ENCODE peak calls at places on chromosomes 3 and 15, in seven cellular contexts. One of them, this sample, is unnamed.

GRCh38 chr3:4571690-4572334 is 78.7 kb downstream of the ITPR1 start:
- DNase-seq in H1: no peak
- DNase-seq in body of pancreas: no peak
- DNase-seq in right atrium auricular region: no peak
- DNase-seq in BE2C: no peak
- DNase-seq in esophagus muscularis mucosa: no peak
- DNase-seq in DND-41: no peak
- DNase-seq in this sample: peak

GRCh38 chr3:69866988-69867720 is 127.9 kb downstream of the MITF start:
- DNase-seq in right atrium auricular region: no peak
- DNase-seq in H1: no peak
- DNase-seq in esophagus muscularis mucosa: no peak
- DNase-seq in body of pancreas: no peak
- DNase-seq in BE2C: no peak
- DNase-seq in DND-41: no peak
- DNase-seq in this sample: no peak

GRCh38 chr3:130517541-130517940 is 564 bp downstream of the COL6A6 start:
- DNase-seq in esophagus muscularis mucosa: no peak
- DNase-seq in right atrium auricular region: no peak
- DNase-seq in H1: no peak
- DNase-seq in body of pancreas: no peak
- DNase-seq in BE2C: no peak
- DNase-seq in DND-41: no peak
- DNase-seq in this sample: no peak

GRCh38 chr3:115975353-115975752 is 352.0 kb downstream of the GAP43 start:
- DNase-seq in BE2C: no peak
- DNase-seq in right atrium auricular region: no peak
- DNase-seq in DND-41: no peak
- DNase-seq in esophagus muscularis mucosa: no peak
- DNase-seq in body of pancreas: no peak
- DNase-seq in H1: no peak
- DNase-seq in this sample: no peak

GRCh38 chr3:94024385-94024784 is 4.0 kb downstream of the STX19 start:
- DNase-seq in DND-41: no peak
- DNase-seq in body of pancreas: no peak
- DNase-seq in esophagus muscularis mucosa: no peak
- DNase-seq in BE2C: no peak
- DNase-seq in H1: no peak
- DNase-seq in right atrium auricular region: no peak
- DNase-seq in this sample: no peak

GRCh38 chr15:101442272-101442671 is 47.2 kb downstream of the PCSK6 start:
- DNase-seq in DND-41: no peak
- DNase-seq in H1: peak
- DNase-seq in BE2C: no peak
- DNase-seq in body of pancreas: no peak
- DNase-seq in right atrium auricular region: peak
- DNase-seq in esophagus muscularis mucosa: no peak
- DNase-seq in this sample: no peak

GRCh38 chr3:117393801-117394200 is 684.2 kb downstream of the TUSC7 start:
- DNase-seq in DND-41: no peak
- DNase-seq in esophagus muscularis mucosa: no peak
- DNase-seq in BE2C: no peak
- DNase-seq in H1: no peak
- DNase-seq in body of pancreas: no peak
- DNase-seq in right atrium auricular region: no peak
- DNase-seq in this sample: no peak

GRCh38 chr15:58606577-58607080 is 142.9 kb downstream of the ADAM10 start:
- DNase-seq in right atrium auricular region: no peak
- DNase-seq in BE2C: no peak
- DNase-seq in DND-41: no peak
- DNase-seq in H1: no peak
- DNase-seq in esophagus muscularis mucosa: no peak
- DNase-seq in body of pancreas: no peak
- DNase-seq in this sample: no peak

DNA sequence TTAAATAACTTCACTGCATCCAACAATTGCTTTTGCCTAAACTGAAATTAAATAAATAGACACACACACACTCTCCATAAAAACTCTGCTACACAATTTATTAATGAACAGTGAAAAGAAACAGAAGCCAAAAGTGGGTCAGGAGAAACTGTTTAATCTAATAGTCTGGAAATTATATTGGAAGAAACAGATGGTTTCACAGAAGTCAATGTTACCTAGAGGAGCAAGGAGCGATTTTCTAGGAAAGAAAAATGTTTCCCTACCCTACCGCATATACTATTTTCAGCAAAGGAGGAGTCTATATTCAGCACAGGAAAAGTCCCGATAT is 32.0 kb downstream of the RFTN1 start:
- DNase-seq in BE2C: no peak
- DNase-seq in esophagus muscularis mucosa: no peak
- DNase-seq in body of pancreas: no peak
- DNase-seq in H1: no peak
- DNase-seq in DND-41: no peak
- DNase-seq in right atrium auricular region: no peak
- DNase-seq in this sample: no peak
- H3K4me3 ChIP-seq in BE2C: no peak
- H3K4me3 ChIP-seq in esophagus muscularis mucosa: no peak
- H3K4me3 ChIP-seq in body of pancreas: no peak
- H3K4me3 ChIP-seq in H1: no peak
- H3K4me3 ChIP-seq in DND-41: no peak
- H3K4me3 ChIP-seq in right atrium auricular region: no peak
- H3K4me3 ChIP-seq in this sample: no peak

GRCh38 chr3:104286645-104287044 is 1080.1 kb upstream of the ALCAM start:
- DNase-seq in right atrium auricular region: no peak
- DNase-seq in esophagus muscularis mucosa: no peak
- DNase-seq in H1: no peak
- DNase-seq in BE2C: no peak
- DNase-seq in DND-41: no peak
- DNase-seq in body of pancreas: no peak
- DNase-seq in this sample: no peak

GRCh38 chr3:104291878-104292277 is 1074.8 kb upstream of the ALCAM start:
- DNase-seq in body of pancreas: no peak
- DNase-seq in esophagus muscularis mucosa: no peak
- DNase-seq in right atrium auricular region: no peak
- DNase-seq in BE2C: no peak
- DNase-seq in H1: no peak
- DNase-seq in DND-41: peak
- DNase-seq in this sample: no peak

DNA sequence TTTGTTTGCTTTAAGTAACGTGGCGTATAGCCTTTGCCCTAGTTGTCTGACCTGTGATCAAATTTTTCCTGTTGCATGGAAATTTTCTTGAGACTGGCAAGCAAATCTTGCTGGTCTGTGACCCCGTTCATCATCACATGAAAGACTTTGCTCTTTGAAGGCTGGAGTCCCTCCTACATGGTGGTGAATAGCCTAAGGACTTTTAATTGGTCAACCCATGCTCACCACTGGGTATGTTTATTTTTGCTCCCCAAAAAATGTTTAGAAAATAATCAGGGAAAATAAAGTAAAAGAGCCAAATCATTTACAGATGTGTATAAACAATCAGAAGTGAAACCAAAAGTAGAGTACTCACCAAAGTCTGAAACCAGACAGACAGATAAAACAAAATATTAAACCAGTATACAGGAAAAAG is 1075.3 kb upstream of the ALCAM start:
- DNase-seq in esophagus muscularis mucosa: no peak
- DNase-seq in body of pancreas: no peak
- DNase-seq in BE2C: no peak
- DNase-seq in DND-41: peak
- DNase-seq in H1: no peak
- DNase-seq in right atrium auricular region: no peak
- DNase-seq in this sample: no peak
- H3K4me3 ChIP-seq in esophagus muscularis mucosa: peak
- H3K4me3 ChIP-seq in body of pancreas: no peak
- H3K4me3 ChIP-seq in BE2C: no peak
- H3K4me3 ChIP-seq in DND-41: peak
- H3K4me3 ChIP-seq in H1: no peak
- H3K4me3 ChIP-seq in right atrium auricular region: no peak
- H3K4me3 ChIP-seq in this sample: no peak

DNA sequence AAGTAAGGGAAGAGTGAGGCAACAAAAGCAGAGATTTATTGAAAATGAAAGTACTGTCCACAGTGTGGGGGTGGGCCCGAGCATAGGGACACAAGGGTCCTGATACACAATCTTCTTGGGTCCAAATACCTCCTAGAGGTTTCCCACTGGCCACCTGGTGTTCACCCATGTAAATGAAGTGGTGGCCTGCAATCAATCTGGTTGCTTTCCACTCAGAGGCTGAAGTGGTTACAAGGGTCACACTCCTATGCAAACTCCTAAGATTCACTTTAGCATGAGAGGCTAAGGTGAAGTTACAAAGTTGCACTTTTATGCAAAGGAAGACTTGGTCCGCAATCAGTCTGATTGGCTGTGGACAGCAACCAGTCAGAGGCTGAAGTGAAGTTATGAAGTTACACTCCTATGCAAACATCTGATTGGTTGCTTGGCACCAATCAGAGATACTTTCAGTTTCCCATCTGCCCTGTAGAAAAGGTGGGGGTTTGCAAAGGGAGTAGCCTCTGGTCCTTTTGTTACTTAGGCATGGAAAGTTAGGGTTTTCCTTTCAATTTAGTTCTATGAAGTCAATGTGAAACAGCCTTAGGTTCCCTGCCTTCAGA is 26.0 kb upstream of the MFSD1 start:
- DNase-seq in body of pancreas: no peak
- DNase-seq in DND-41: no peak
- DNase-seq in BE2C: no peak
- DNase-seq in esophagus muscularis mucosa: peak
- DNase-seq in H1: no peak
- DNase-seq in right atrium auricular region: no peak
- DNase-seq in this sample: peak
- H3K4me3 ChIP-seq in body of pancreas: no peak
- H3K4me3 ChIP-seq in DND-41: no peak
- H3K4me3 ChIP-seq in BE2C: no peak
- H3K4me3 ChIP-seq in esophagus muscularis mucosa: no peak
- H3K4me3 ChIP-seq in H1: no peak
- H3K4me3 ChIP-seq in right atrium auricular region: no peak
- H3K4me3 ChIP-seq in this sample: no peak

GRCh38 chr3:62757045-62757444 is 118.2 kb downstream of the CADPS start:
- DNase-seq in body of pancreas: no peak
- DNase-seq in esophagus muscularis mucosa: no peak
- DNase-seq in DND-41: no peak
- DNase-seq in right atrium auricular region: no peak
- DNase-seq in BE2C: no peak
- DNase-seq in H1: no peak
- DNase-seq in this sample: no peak
- H3K4me3 ChIP-seq in body of pancreas: no peak
- H3K4me3 ChIP-seq in esophagus muscularis mucosa: no peak
- H3K4me3 ChIP-seq in DND-41: no peak
- H3K4me3 ChIP-seq in right atrium auricular region: no peak
- H3K4me3 ChIP-seq in BE2C: no peak
- H3K4me3 ChIP-seq in H1: no peak
- H3K4me3 ChIP-seq in this sample: no peak